ENCODE peak calls at places on chromosomes 5 and 9, in four cellular contexts. Z, S, E and X are unnamed samples.
A peak's percentile ranks its signal among the peaks of the same experiment; 100 is the strongest.

GRCh38 chr5:73935719-73936118 is 309.7 kb downstream of the ARHGEF28 start:
- DNase-seq in S (no peak), E (no peak), Z (no peak), X (no peak)

GRCh38 chr5:123125172-123125508 is 36.1 kb downstream of the PRDM6 start:
- DNase-seq in E (no peak), Z (no peak), S (no peak), X (peak; percentile 47)

GRCh38 chr9:5922192-5922591 is 31.5 kb downstream of the MLANA start:
- DNase-seq in S (peak; percentile 73), Z (no peak), E (no peak), X (no peak)

GRCh38 chr5:85049020-85049419 is 664.3 kb upstream of the EDIL3 start:
- DNase-seq in S (no peak), E (peak; percentile 52), Z (peak; percentile 55), X (no peak)

GRCh38 chr5:151686673-151687378 is at the start of gene SPARC:
- DNase-seq in Z (peak; percentile 87), S (no peak), E (peak; percentile 77), X (peak; percentile 97)

GRCh38 chr5:86865396-86865795 is 247.7 kb downstream of the COX7C start:
- DNase-seq in S (no peak), Z (no peak), E (no peak), X (no peak)

GRCh38 chr5:180139731-180140626 is 68.4 kb upstream of the RNF130 start:
- DNase-seq in Z (no peak), S (no peak), E (peak; percentile 44), X (no peak)

GRCh38 chr5:159427180-159428012 is 97.1 kb upstream of the IL12B start:
- DNase-seq in E (no peak), Z (no peak), S (no peak), X (no peak)

GRCh38 chr5:23027830-23028229 is 174.7 kb upstream of the CDH12 start:
- DNase-seq in Z (no peak), E (no peak), S (no peak), X (no peak)

GRCh38 chr9:73154271-73154670 is 2.6 kb downstream of the ANXA1 start:
- DNase-seq in S (no peak), Z (no peak), E (no peak), X (no peak)

GRCh38 chr9:130667117-130667430 is 2.7 kb downstream of the PRDM12 start:
- DNase-seq in S (no peak), Z (no peak), E (no peak), X (no peak)

GRCh38 chr9:36192196-36192595 is 1.5 kb downstream of the CLTA start:
- DNase-seq in S (no peak), E (no peak), Z (peak; percentile 37), X (no peak)

GRCh38 chr9:3498691-3499090 is 27.1 kb downstream of the RFX3 start:
- DNase-seq in E (no peak), Z (no peak), S (no peak), X (no peak)

GRCh38 chr9:16709936-16710335 is 160.5 kb downstream of the BNC2 start:
- DNase-seq in Z (no peak), S (no peak), E (no peak), X (no peak)

GRCh38 chr9:79955300-79955699 is 383.5 kb downstream of the TLE4 start:
- DNase-seq in E (no peak), S (no peak), Z (no peak), X (no peak)

GRCh38 chr9:92429866-92430265 is 5.6 kb upstream of the OMD start:
- DNase-seq in Z (no peak), E (no peak), S (no peak), X (no peak)

GRCh38 chr5:94674841-94675382 is 56.4 kb downstream of the SLF1 start:
- DNase-seq in Z (no peak), S (no peak), E (no peak), X (no peak)

GRCh38 chr5:39209924-39210323 is 9.4 kb downstream of the FYB1 start:
- DNase-seq in S (no peak), Z (no peak), E (no peak), X (no peak)

GRCh38 chr5:73039082-73039481 is 81.3 kb upstream of the TMEM171 start:
- DNase-seq in Z (no peak), E (no peak), S (no peak), X (no peak)

GRCh38 chr5:167688731-167689130 is 602.7 kb upstream of the WWC1 start:
- DNase-seq in Z (no peak), E (no peak), S (no peak), X (no peak)

GRCh38 chr9:126612813-126613641 is 701 bp upstream of the LMX1B start:
- DNase-seq in S (no peak), E (peak; percentile 84), Z (no peak), X (peak; percentile 26)

GRCh38 chr5:74017786-74018211 is 391.8 kb downstream of the ARHGEF28 start:
- DNase-seq in E (no peak), Z (no peak), S (no peak), X (peak; percentile 49)

GRCh38 chr9:80885894-80886293 is 803.5 kb downstream of the TLE1 start:
- DNase-seq in S (no peak), E (no peak), Z (no peak), X (no peak)

GRCh38 chr5:124935060-124935459 is 188.6 kb upstream of the ZNF608 start:
- DNase-seq in E (no peak), Z (no peak), S (no peak), X (no peak)

DNA sequence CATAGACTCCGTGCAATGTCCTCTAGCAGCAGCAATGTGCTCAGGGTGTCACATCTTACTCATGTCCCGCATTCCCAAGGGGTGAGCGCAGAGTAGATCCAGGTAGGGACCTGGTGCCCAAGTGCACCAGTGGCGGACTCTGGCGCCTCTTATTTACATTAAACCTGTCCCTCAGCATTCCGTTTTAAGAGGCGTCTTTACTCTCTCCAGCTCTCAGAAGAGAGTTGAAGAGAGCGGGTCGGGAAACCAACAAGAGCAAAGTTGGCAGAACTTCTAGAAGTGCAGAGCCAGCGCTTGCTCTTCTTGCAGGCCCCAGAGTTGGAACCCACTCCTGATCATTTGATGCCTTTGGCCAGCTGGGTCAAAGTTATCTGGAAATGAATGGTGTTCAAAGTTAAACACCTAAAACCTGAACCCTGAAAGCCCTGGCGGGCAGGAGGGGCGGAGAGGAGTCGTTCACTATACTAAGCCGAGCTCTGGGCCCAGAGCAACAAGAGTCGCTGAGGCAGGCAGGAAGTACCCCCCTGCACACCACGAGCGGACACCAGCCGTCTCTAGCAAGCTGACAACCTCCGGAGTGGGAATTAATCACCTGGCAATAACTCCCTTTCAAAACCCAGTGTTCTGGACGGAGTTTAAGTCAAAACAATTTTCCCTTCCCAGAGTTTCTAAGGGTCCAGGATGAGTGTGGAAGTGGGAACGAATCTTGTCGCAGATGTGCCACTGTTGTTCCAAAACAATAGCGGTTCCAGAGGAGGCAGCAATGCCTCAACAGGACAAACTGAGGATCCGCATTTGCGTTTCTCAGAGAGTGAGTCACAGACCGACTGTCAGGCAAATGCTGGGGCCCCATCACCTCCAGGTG is 122.8 kb downstream of the TMEM161B start:
- DNase-seq in S (no peak), Z (peak; percentile 23), E (peak; percentile 52), X (no peak)
- H3K4me3 ChIP-seq in S (no peak overlapping the region), Z (no peak overlapping the region), E (peak overlapping the region; percentile 21), X (no peak overlapping the region)

DNA sequence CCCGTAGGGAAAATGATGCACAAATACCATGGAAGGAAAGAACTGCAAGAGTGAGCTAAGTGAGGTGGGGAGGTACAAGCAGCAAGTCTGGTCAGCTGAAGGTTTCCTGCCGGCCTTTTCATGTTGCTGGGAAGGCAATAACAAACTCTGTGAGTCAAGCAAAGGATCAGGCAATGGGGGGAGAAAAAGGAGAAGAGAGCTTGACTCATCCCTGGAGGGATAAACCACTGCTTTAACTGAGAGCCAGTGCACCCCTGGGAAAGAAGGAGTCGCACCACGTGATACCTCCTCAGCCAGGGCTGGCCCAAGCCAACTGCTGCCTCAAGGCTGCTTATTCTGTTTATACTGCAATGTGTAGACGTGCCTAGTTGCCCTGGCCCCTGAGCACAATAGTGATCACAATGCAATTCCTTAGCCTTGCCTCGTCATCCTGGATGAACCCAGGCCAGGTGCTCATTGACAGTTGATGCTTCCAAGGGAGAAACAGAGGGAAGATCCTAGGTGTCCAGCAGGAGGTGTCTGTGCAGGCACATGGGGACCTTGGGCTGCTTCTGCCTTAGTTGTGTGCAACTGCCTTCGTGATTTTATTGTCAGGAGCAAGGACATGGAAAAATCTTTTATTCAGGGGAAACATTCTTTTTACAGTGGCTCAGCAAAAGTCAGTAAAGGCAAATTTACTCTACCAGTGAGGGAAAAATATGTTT is 203.0 kb upstream of the TUT7 start:
- DNase-seq in E (no peak), S (no peak), Z (no peak), X (peak; percentile 79)
- TF ChIP-seq CTCF in E (no peak), S (no peak), Z (no peak), X (no peak)

GRCh38 chr5:141691286-141691866 is 9.3 kb upstream of the ARAP3 start:
- DNase-seq in Z (no peak), E (no peak), S (no peak), X (no peak)

GRCh38 chr5:141694479-141694878 is 12.4 kb upstream of the ARAP3 start:
- DNase-seq in E (no peak), S (no peak), Z (no peak), X (no peak)

GRCh38 chr5:141691867-141692532 is 10.0 kb upstream of the ARAP3 start:
- DNase-seq in E (peak; percentile 98), S (no peak), Z (peak; percentile 84), X (peak; percentile 90)

GRCh38 chr5:141692919-141693848 is 11.2 kb upstream of the ARAP3 start:
- DNase-seq in S (no peak), Z (no peak), E (no peak), X (no peak)

DNA sequence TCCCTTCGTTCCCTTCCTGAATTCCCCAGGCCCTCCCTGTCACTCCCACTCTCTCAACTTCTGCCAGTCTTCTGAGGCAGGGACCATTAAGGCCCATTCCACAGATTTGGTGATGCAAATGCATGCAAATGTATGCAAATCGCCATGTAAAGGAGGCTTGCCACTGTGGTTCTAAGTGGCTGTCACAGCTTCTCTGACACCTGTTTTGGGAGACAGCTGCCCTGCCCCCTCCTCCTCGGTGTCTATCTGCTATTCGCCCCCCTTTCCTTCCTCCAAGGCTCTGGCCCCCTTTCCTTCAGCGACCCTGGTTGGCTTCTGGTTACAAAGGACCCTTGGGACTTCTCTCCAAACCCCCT is 10.5 kb upstream of the ARAP3 start:
- DNase-seq in S (no peak), Z (no peak), E (no peak), X (no peak)
- H3K4me3 ChIP-seq in S (peak overlapping the region; percentile 47), Z (peak overlapping the region; percentile 17), E (peak overlapping the region; percentile 19), X (peak overlapping the region; percentile 40)

DNA sequence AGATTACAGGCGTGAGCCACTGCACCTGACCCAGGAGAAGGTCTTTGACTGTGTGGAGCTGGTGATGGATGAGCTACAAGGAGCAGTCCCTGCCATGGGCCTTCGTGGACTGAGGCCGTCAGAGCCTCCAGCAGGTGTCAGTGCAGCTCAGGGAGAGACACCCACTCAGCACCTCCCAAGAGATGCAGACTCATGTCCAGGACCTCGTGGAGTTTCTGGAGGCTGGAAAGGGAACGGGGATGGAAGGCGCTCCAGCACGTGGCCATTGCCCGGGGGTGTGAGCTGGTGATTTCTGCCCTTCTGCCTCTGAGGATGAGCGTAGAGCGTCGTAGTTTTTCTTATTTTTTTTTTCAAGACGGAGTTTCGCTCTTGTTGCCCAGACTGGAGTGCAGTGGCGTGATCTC is 9.5 kb downstream of the TOR4A start:
- DNase-seq in S (no peak), E (peak; percentile 68), Z (peak; percentile 61), X (no peak)
- TF ChIP-seq CTCF in S (peak; percentile 76), E (peak; percentile 84), Z (peak; percentile 31), X (peak; percentile 65)